ENCODE peak calls at places on chromosomes 12 and 14, in ten cellular contexts. X, V, B, F, H, Q, O, N, I and G are unnamed samples.

GRCh38 chr14:72686101-72686500 is 207.8 kb downstream of the DPF3 start:
- DNase-seq in Q (no peak), N (no peak), H (no peak), X (no peak), F (no peak), B (no peak), O (no peak), V (no peak), I (no peak), G (no peak)

GRCh38 chr14:72559227-72559626 is 334.7 kb downstream of the DPF3 start:
- DNase-seq in F (no peak), H (no peak), B (no peak), V (no peak), O (no peak), Q (no peak), N (no peak), X (no peak), I (no peak), G (no peak)

GRCh38 chr12:57797938-57798337 is 15.4 kb downstream of the TSFM start:
- DNase-seq in I (no peak), F (no peak), V (no peak), Q (no peak), B (no peak), N (no peak), O (no peak), H (no peak), X (no peak), G (no peak)

GRCh38 chr14:104977681-104978647 is at the start of gene AHNAK2:
- DNase-seq in B (peak), F (no peak), H (peak), Q (peak), V (peak), N (peak), X (peak), I (no peak), O (peak), G (peak)

GRCh38 chr12:21940972-21941521 is at the start of gene ABCC9:
- DNase-seq in V (no peak), F (peak), H (peak), Q (peak), B (peak), O (no peak), X (no peak), N (no peak), I (no peak), G (peak)

GRCh38 chr14:90545431-90545830 is 148.6 kb downstream of the CALM1 start:
- DNase-seq in B (no peak), I (no peak), Q (no peak), V (no peak), N (no peak), H (no peak), F (no peak), X (no peak), O (no peak), G (peak)

GRCh38 chr12:7075518-7075917 is 15.0 kb downstream of the C1S start:
- DNase-seq in B (no peak), I (no peak), O (no peak), Q (no peak), V (no peak), N (no peak), H (no peak), X (no peak), F (no peak), G (no peak)

GRCh38 chr14:104723651-104724406 is at the start of gene ADSS1:
- DNase-seq in Q (peak), H (peak), X (peak), V (peak), N (no peak), O (peak), F (peak), I (peak), B (peak), G (no peak)

GRCh38 chr12:71955946-71956345 is 17.3 kb downstream of the TPH2 start:
- DNase-seq in X (no peak), F (no peak), B (no peak), V (no peak), Q (peak), N (no peak), I (no peak), H (no peak), O (no peak), G (no peak)

GRCh38 chr12:32641287-32641901 is 37.7 kb upstream of the DNM1L start:
- DNase-seq in N (no peak), V (no peak), Q (no peak), X (no peak), F (no peak), H (no peak), O (no peak), B (no peak), I (no peak), G (no peak)

GRCh38 chr14:97138801-97139200 is 341.6 kb downstream of the VRK1 start:
- DNase-seq in I (no peak), O (no peak), V (no peak), X (no peak), F (no peak), N (no peak), Q (no peak), B (no peak), H (no peak), G (no peak)

GRCh38 chr14:58770501-58770982 is 132.8 kb downstream of the DACT1 start:
- DNase-seq in Q (no peak), O (no peak), V (no peak), N (peak), H (no peak), F (no peak), B (no peak), I (no peak), X (no peak), G (no peak)

GRCh38 chr14:100213587-100213955 is 25.4 kb upstream of the YY1 start:
- DNase-seq in X (no peak), Q (no peak), I (no peak), H (peak), F (no peak), V (no peak), O (no peak), N (no peak), B (no peak), G (no peak)
- H3K4me3 ChIP-seq in X (peak), Q (peak), I (peak), H (peak), F (peak), V (peak), O (peak), N (peak), B (peak), G (peak)

GRCh38 chr12:12683298-12683697 is 12.7 kb downstream of the GPR19 start:
- DNase-seq in Q (no peak), F (no peak), O (no peak), H (no peak), X (no peak), V (no peak), B (no peak), I (no peak), N (no peak), G (no peak)
- H3K4me3 ChIP-seq in Q (no peak), F (no peak), O (no peak), H (no peak), X (no peak), V (no peak), B (no peak), I (no peak), N (peak), G (no peak)

DNA sequence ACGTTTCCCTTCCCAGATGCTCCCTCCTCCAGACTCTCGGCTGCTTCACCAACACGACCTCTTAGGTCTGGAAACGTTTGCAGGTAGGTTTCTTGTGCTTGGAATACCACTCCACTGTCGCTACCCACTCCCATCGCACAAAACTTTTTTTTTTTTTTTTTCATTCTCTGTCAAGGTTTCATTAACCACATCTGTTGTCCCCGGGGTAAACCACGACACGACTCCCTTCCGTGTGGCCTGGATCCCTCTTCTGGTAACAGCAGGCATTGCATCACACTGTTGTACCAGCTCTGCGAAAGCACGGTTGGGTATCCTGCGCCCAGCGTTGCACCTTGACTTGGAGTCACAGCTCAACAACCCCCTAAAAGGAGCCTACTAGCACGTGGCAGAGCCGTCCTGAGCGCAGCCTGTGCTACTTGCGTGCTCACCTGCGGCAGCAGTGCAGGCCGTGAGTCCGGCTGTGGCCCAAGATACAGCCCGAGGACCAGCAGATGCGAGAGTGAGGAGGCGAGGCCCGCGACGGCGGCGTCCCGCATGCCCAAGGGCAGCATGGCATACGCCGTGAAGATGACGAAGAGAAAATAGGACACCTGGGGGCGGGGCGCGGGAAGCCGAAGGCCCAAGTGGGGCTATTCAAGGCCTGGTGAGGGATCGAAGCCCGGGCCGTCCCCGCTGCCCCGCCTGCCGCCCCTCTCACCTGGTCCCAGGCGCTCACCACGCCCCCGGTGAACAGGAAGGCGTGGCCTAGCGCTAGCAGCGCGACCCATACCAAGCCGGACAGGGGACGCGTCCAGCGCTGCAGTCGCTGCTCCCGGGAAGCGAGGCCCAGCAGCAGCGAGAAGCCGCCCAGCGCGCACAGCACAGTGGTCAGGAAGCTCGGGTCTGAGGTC is 2.5 kb downstream of the ADCY4 start:
- DNase-seq in F (peak), N (peak), I (peak), X (peak), H (peak), O (peak), B (peak), Q (peak), V (peak), G (peak)
- H3K4me3 ChIP-seq in F (peak), N (peak), I (peak), X (no peak), H (peak), O (peak), B (peak), Q (no peak), V (no peak), G (peak)

GRCh38 chr14:75982724-75983358 is 1.0 kb upstream of the TGFB3 start:
- DNase-seq in N (no peak), H (peak), V (peak), B (no peak), X (no peak), I (no peak), Q (peak), O (no peak), F (no peak), G (peak)
- H3K4me3 ChIP-seq in N (peak), H (peak), V (peak), B (peak), X (peak), I (no peak), Q (peak), O (peak), F (peak), G (peak)

DNA sequence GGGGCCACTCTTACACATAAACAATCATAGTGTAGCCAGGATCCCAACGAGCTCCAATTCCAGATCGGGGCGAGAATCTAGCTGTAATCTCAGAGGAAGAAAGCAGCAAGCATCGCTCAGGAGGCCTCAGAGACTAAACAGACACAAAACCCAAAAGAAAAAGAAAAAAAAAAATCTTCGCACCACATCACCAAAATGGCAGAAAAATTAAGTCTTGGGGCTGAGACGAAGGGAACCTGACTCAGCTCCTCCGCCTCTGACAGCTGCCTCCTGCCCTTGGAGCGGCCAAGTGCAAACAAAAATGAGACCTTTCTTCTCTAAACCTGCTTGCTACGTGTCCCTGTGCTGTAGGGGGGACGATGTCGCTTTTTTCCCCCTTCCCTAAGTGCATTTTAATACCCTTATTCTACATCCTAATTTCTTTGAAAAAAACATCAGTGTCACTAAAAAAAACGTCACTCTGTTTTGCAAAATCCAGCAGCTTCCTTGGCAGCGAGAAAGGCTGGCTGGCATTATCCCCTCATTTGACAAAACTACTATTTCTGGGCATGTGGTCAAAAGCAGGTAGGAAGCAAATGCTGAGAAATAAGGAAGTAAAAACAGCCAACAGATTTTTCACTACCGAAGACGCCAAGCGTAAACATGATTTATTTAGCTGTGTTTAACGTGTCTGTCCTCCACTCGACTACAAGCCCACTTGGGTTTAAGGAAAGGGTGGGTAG is 30.5 kb downstream of the BCL11B start:
- DNase-seq in Q (no peak), H (no peak), N (peak), B (peak), V (no peak), I (no peak), O (no peak), F (peak), X (no peak), G (no peak)
- H3K4me3 ChIP-seq in Q (no peak), H (no peak), N (no peak), B (peak), V (no peak), I (no peak), O (no peak), F (peak), X (no peak), G (no peak)

GRCh38 chr12:76318773-76319594 is 29.2 kb downstream of the BBS10 start:
- DNase-seq in O (no peak), N (no peak), I (no peak), Q (peak), B (no peak), V (no peak), X (no peak), F (no peak), H (no peak), G (no peak)
- H3K4me3 ChIP-seq in O (no peak), N (no peak), I (no peak), Q (no peak), B (no peak), V (peak), X (no peak), F (no peak), H (no peak), G (no peak)